ENCODE peak calls at places on chromosomes 5 and 9, in five cellular contexts. One of them, this sample, is unnamed.

GRCh38 chr9:137295313-137296213 is 6.5 kb downstream of the NRARP start:
- DNase-seq in HFF-Myc: no peak
- DNase-seq in M059J: no peak
- DNase-seq in posterior vena cava: no peak
- DNase-seq in cerebellar cortex: no peak
- DNase-seq in this sample: peak

GRCh38 chr9:118108971-118109370 is 404.8 kb downstream of the TLR4 start:
- DNase-seq in HFF-Myc: no peak
- DNase-seq in M059J: peak
- DNase-seq in posterior vena cava: no peak
- DNase-seq in cerebellar cortex: no peak
- DNase-seq in this sample: no peak

GRCh38 chr5:124524552-124525232 is 221.7 kb downstream of the ZNF608 start:
- DNase-seq in HFF-Myc: no peak
- DNase-seq in M059J: no peak
- DNase-seq in posterior vena cava: no peak
- DNase-seq in cerebellar cortex: no peak
- DNase-seq in this sample: no peak

GRCh38 chr9:83322438-83322837 is 215.8 kb downstream of the FRMD3 start:
- DNase-seq in HFF-Myc: no peak
- DNase-seq in M059J: no peak
- DNase-seq in posterior vena cava: no peak
- DNase-seq in cerebellar cortex: no peak
- DNase-seq in this sample: no peak

GRCh38 chr5:82153082-82153481 is 125.1 kb downstream of the RPS23 start:
- DNase-seq in HFF-Myc: no peak
- DNase-seq in M059J: no peak
- DNase-seq in posterior vena cava: no peak
- DNase-seq in cerebellar cortex: no peak
- DNase-seq in this sample: no peak

GRCh38 chr9:35929188-35929718 is 20.0 kb downstream of the SPAAR start:
- DNase-seq in HFF-Myc: no peak
- DNase-seq in M059J: no peak
- DNase-seq in posterior vena cava: no peak
- DNase-seq in cerebellar cortex: no peak
- DNase-seq in this sample: no peak

GRCh38 chr9:126420643-126421564 is 94.3 kb downstream of the MVB12B start:
- DNase-seq in HFF-Myc: no peak
- DNase-seq in M059J: peak
- DNase-seq in posterior vena cava: no peak
- DNase-seq in cerebellar cortex: no peak
- DNase-seq in this sample: peak

GRCh38 chr5:23013395-23013994 is 160.4 kb upstream of the CDH12 start:
- DNase-seq in HFF-Myc: no peak
- DNase-seq in M059J: no peak
- DNase-seq in posterior vena cava: no peak
- DNase-seq in cerebellar cortex: no peak
- DNase-seq in this sample: peak

GRCh38 chr9:127349483-127350127 is 47.4 kb upstream of the SLC2A8 start:
- DNase-seq in HFF-Myc: no peak
- DNase-seq in M059J: no peak
- DNase-seq in posterior vena cava: no peak
- DNase-seq in cerebellar cortex: peak
- DNase-seq in this sample: no peak

GRCh38 chr9:113463418-113464285 is at the start of gene RGS3:
- DNase-seq in HFF-Myc: no peak
- DNase-seq in M059J: peak
- DNase-seq in posterior vena cava: peak
- DNase-seq in cerebellar cortex: peak
- DNase-seq in this sample: peak

GRCh38 chr5:42894057-42894456 is 82.4 kb upstream of the SELENOP start:
- DNase-seq in HFF-Myc: no peak
- DNase-seq in M059J: peak
- DNase-seq in posterior vena cava: peak
- DNase-seq in cerebellar cortex: no peak
- DNase-seq in this sample: peak

GRCh38 chr9:114588150-114588663 is 638 bp downstream of the ATP6V1G1 start:
- DNase-seq in HFF-Myc: no peak
- DNase-seq in M059J: peak
- DNase-seq in posterior vena cava: no peak
- DNase-seq in cerebellar cortex: peak
- DNase-seq in this sample: peak

GRCh38 chr9:20012232-20012631 is 223.4 kb upstream of the SLC24A2 start:
- DNase-seq in HFF-Myc: no peak
- DNase-seq in M059J: no peak
- DNase-seq in posterior vena cava: no peak
- DNase-seq in cerebellar cortex: no peak
- DNase-seq in this sample: no peak

GRCh38 chr5:143733635-143734341 is 78.2 kb upstream of the HMHB1 start:
- DNase-seq in HFF-Myc: no peak
- DNase-seq in M059J: peak
- DNase-seq in posterior vena cava: no peak
- DNase-seq in cerebellar cortex: no peak
- DNase-seq in this sample: no peak

GRCh38 chr5:150301901-150302300 is 804 bp downstream of the ARSI start:
- DNase-seq in HFF-Myc: no peak
- DNase-seq in M059J: no peak
- DNase-seq in posterior vena cava: no peak
- DNase-seq in cerebellar cortex: no peak
- DNase-seq in this sample: no peak

GRCh38 chr9:22215492-22215891 is 206.4 kb upstream of the CDKN2B start:
- DNase-seq in HFF-Myc: no peak
- DNase-seq in M059J: no peak
- DNase-seq in posterior vena cava: no peak
- DNase-seq in cerebellar cortex: no peak
- DNase-seq in this sample: no peak

GRCh38 chr5:173515526-173515925 is 100.9 kb downstream of the BOD1 start:
- DNase-seq in HFF-Myc: peak
- DNase-seq in M059J: peak
- DNase-seq in posterior vena cava: no peak
- DNase-seq in cerebellar cortex: no peak
- DNase-seq in this sample: no peak

GRCh38 chr5:77133061-77133758 is 46.1 kb upstream of the ZBED3 start:
- DNase-seq in HFF-Myc: peak
- DNase-seq in M059J: peak
- DNase-seq in posterior vena cava: peak
- DNase-seq in cerebellar cortex: peak
- DNase-seq in this sample: no peak

GRCh38 chr5:168341178-168341577 is 49.7 kb downstream of the WWC1 start:
- DNase-seq in HFF-Myc: no peak
- DNase-seq in M059J: peak
- DNase-seq in posterior vena cava: no peak
- DNase-seq in cerebellar cortex: no peak
- DNase-seq in this sample: no peak

GRCh38 chr5:126446498-126447224 is 23.5 kb downstream of the GRAMD2B start:
- DNase-seq in HFF-Myc: no peak
- DNase-seq in M059J: peak
- DNase-seq in posterior vena cava: no peak
- DNase-seq in cerebellar cortex: no peak
- DNase-seq in this sample: no peak

GRCh38 chr9:74497750-74498615 is 848 bp downstream of the RORB start:
- DNase-seq in HFF-Myc: no peak
- DNase-seq in M059J: peak
- DNase-seq in posterior vena cava: peak
- DNase-seq in cerebellar cortex: no peak
- DNase-seq in this sample: peak

GRCh38 chr5:94872526-94872925 is 254.1 kb downstream of the SLF1 start:
- DNase-seq in HFF-Myc: no peak
- DNase-seq in M059J: no peak
- DNase-seq in posterior vena cava: no peak
- DNase-seq in cerebellar cortex: no peak
- DNase-seq in this sample: no peak

GRCh38 chr5:82367930-82368329 is 89.8 kb upstream of the RPS23 start:
- DNase-seq in HFF-Myc: no peak
- DNase-seq in M059J: no peak
- DNase-seq in posterior vena cava: no peak
- DNase-seq in cerebellar cortex: no peak
- DNase-seq in this sample: no peak

GRCh38 chr9:130390371-130390770 is 54.4 kb upstream of the ASS1 start:
- DNase-seq in HFF-Myc: no peak
- DNase-seq in M059J: no peak
- DNase-seq in posterior vena cava: no peak
- DNase-seq in cerebellar cortex: no peak
- DNase-seq in this sample: no peak

GRCh38 chr9:101018391-101018990 is 10.0 kb upstream of the PLPPR1 start:
- DNase-seq in HFF-Myc: no peak
- DNase-seq in M059J: no peak
- DNase-seq in posterior vena cava: no peak
- DNase-seq in cerebellar cortex: no peak
- DNase-seq in this sample: no peak

This sample was measured in T47D.